ENCODE peak calls at places on chromosomes 12 and 14, in seven cellular contexts. X is coronary artery, Y is astrocyte of the spinal cord, H is nephron progenitor cell, V is H9, D is WTC11, K is HFFc6. B is an unnamed sample.

GRCh38 chr14:89060191-89060590 is 235.7 kb downstream of the TTC8 start:
- DNase-seq in X (no peak), H (no peak), D (no peak), K (no peak), V (no peak), Y (no peak), B (no peak)

GRCh38 chr12:106791531-106791930 is 17.0 kb downstream of the RIC8B start:
- DNase-seq in Y (no peak), X (no peak), V (no peak), H (no peak), K (no peak), D (no peak), B (no peak)

GRCh38 chr12:58841058-58841798 is 79.1 kb downstream of the LRIG3 start:
- DNase-seq in K (no peak), X (no peak), Y (no peak), V (peak; percentile 59), D (peak; percentile 57), H (peak; percentile 23), B (no peak)

GRCh38 chr12:32918890-32919791 is 22.6 kb upstream of the PKP2 start:
- DNase-seq in X (no peak), D (no peak), V (no peak), Y (peak; percentile 93), K (peak; percentile 33), H (peak; percentile 12), B (no peak)

GRCh38 chr14:70641548-70642312 is at the start of gene TTC9:
- DNase-seq in X (no peak), D (peak; percentile 51), K (no peak), H (peak; percentile 68), V (peak; percentile 47), Y (no peak), B (no peak)

GRCh38 chr14:59265808-59266207 is 77.3 kb downstream of the DAAM1 start:
- DNase-seq in D (no peak), V (no peak), H (no peak), K (no peak), Y (no peak), X (no peak), B (peak; percentile 52)

GRCh38 chr14:55881577-55882241 is 236.5 kb upstream of the PELI2 start:
- DNase-seq in D (no peak), X (no peak), V (peak; percentile 69), Y (no peak), H (no peak), K (peak; percentile 7), B (no peak)

GRCh38 chr14:100673085-100673806 is 53.4 kb upstream of the DLK1 start:
- DNase-seq in H (no peak), Y (no peak), V (peak; percentile 78), K (no peak), D (peak; percentile 62), X (no peak), B (no peak)

GRCh38 chr14:67239582-67239981 is 1.7 kb upstream of the PALS1 start:
- DNase-seq in D (no peak), K (no peak), X (no peak), Y (no peak), V (no peak), H (no peak), B (no peak)

GRCh38 chr12:20058068-20058467 is 310.3 kb upstream of the PDE3A start:
- DNase-seq in H (no peak), D (no peak), X (no peak), V (no peak), Y (no peak), K (no peak), B (no peak)

GRCh38 chr12:109098142-109098652 is 800 bp downstream of the UNG start:
- DNase-seq in K (peak; percentile 43), D (no peak), V (no peak), X (peak; percentile 88), Y (peak; percentile 72), H (no peak), B (no peak)

GRCh38 chr12:83052890-83053541 is 366.3 kb downstream of the TMTC2 start:
- DNase-seq in K (no peak), Y (no peak), X (no peak), V (no peak), D (no peak), H (no peak), B (no peak)

GRCh38 chr12:75853621-75854020 is 178.0 kb downstream of the PHLDA1 start:
- DNase-seq in X (no peak), H (no peak), K (no peak), D (no peak), Y (no peak), V (no peak), B (no peak)

DNA sequence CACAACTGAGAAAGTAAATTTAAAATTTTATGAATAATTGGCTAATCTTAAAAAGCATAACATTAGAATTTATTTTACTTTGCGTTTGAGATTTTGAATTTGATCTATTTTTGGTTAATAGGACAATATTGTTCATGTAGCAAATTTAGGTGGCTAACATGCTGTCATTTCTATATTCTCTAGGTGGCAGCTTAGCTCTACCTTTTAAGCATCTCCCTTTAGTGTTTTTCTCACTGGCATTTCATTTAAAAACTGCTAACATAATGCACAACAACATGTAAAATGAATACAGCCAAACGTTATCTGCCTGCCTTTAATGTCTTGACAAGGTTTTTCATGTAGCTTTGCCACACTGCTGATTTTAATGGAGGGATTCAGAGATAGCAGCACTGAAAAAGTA is 272.3 kb upstream of the FBXO33 start:
- DNase-seq in Y (no peak), D (no peak), X (no peak), V (no peak), H (no peak), K (no peak), B (no peak)
- TF ChIP-seq CTCF in Y (no peak), D (no peak), X (no peak), V (no peak), H (no peak), K (no peak), B (no peak)

GRCh38 chr12:14937014-14937413 is 1.3 kb downstream of the ERP27 start:
- DNase-seq in Y (no peak), H (no peak), V (no peak), K (no peak), X (no peak), D (no peak), B (no peak)

GRCh38 chr12:14935031-14935430 is 3.3 kb downstream of the ERP27 start:
- DNase-seq in K (no peak), H (no peak), X (no peak), V (no peak), D (no peak), Y (no peak), B (no peak)

GRCh38 chr12:14936224-14936861 is 2.0 kb downstream of the ERP27 start:
- DNase-seq in X (no peak), H (no peak), V (peak; percentile 79), D (peak; percentile 59), Y (no peak), K (no peak), B (no peak)

GRCh38 chr12:14938301-14938700 is at the start of gene ERP27:
- DNase-seq in K (no peak), V (no peak), X (no peak), H (no peak), Y (no peak), D (no peak), B (no peak)

DNA sequence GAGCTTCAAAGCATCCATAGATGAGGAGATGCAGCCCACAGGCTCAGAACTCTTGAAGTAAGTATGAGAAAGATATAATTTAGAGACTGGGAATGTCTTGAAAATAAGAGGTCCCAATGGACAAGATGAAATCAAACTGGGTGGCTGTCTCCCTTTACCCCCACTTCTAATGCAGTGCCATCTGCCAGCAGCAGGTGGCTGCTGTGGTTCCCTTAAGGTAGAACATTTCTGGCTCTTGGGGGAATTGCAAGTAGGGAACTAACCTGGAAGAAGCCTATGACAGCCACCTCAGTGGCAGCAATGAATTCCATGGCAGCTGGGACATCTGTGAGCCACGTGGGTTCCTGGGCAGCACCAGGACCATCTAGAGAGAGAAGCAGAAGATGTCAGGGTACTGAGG is 648 bp downstream of the ERP27 start:
- DNase-seq in V (peak; percentile 45), H (no peak), D (peak; percentile 21), K (no peak), X (no peak), Y (no peak), B (no peak)
- TF ChIP-seq CTCF in V (peak; percentile 51), H (no peak), D (peak; percentile 24), K (peak; percentile 45), X (no peak), Y (no peak), B (peak; percentile 51)

DNA sequence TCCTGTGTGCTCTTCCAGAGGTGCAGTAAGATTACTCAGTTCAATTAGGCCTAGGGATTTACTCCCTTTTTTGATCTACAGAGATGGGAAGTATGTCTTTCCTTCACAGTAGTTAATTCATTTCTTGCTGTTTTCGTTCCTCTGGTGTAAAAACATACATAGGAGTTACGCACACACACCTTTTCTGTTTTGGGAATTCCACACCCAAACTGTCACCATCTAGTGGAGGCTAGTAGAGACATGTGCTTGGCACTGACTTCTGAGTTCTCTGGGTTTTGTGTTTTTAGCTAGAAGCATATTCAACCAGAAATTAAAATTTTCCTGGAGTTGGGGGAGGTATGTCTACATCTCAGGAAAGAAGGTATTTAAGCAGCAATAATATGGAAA is 1.4 kb downstream of the SUSD6 start:
- DNase-seq in H (no peak), Y (peak; percentile 36), V (no peak), D (no peak), X (no peak), K (peak; percentile 9), B (no peak)
- TF ChIP-seq CTCF in H (no peak), Y (peak; percentile 20), V (peak; percentile 35), D (no peak), X (no peak), K (peak; percentile 42), B (no peak)

GRCh38 chr12:124829708-124830304 is 33.9 kb downstream of the SCARB1 start:
- DNase-seq in X (no peak), H (no peak), Y (no peak), V (no peak), D (no peak), K (no peak), B (no peak)

GRCh38 chr12:124828264-124829007 is 35.2 kb downstream of the SCARB1 start:
- DNase-seq in X (no peak), D (no peak), Y (peak; percentile 32), V (no peak), K (peak; percentile 69), H (no peak), B (no peak)

GRCh38 chr12:124830306-124830705 is 33.4 kb downstream of the SCARB1 start:
- DNase-seq in X (no peak), D (no peak), Y (no peak), K (no peak), V (no peak), H (no peak), B (no peak)

GRCh38 chr12:124827588-124828184 is 36.0 kb downstream of the SCARB1 start:
- DNase-seq in X (no peak), H (no peak), Y (no peak), D (no peak), K (no peak), V (no peak), B (no peak)

DNA sequence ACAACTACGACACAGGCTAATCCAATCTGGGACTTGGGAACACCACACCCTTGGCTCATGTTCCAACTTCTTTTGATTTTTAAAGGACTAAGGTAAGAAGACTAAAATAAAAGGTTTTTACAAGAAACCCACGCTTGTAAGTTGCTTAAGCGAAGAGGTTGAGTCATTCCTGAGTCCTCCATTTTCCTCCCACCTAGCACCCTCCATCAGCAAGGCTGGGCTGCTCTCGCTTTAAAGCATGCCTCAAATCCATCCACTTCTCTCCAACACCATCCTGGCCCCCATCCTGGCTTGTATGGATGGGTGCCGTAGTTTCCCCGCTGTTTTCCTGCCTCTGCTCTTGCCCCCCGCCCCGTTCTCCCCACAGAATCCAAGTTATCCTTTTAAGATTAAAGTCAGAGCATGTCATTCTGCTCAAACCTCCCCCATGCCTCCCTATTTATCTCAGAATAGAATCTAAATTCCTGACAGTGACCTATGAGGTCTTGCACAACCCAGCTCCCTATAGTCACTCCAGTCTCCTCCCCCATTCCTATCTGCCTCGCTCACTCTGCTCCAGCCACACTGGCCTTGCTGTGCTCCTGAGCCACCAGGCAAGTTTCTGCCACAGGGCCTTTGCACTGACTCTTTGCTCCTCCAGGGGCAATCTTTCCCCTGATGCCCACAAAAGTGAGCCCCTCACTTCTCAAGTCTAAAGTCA is 34.5 kb downstream of the SCARB1 start:
- DNase-seq in H (no peak), V (no peak), K (peak; percentile 96), D (no peak), X (no peak), Y (peak; percentile 67), B (no peak)
- TF ChIP-seq CTCF in H (no peak), V (no peak), K (no peak), D (no peak), X (no peak), Y (no peak), B (no peak)

B was measured in CD14-positive monocyte.